ENCODE peak calls at places on chromosomes 6 and 20, in six cellular contexts. H is esophagus muscularis mucosa, S is tibial nerve, R is uterus, P is right lobe of liver, L is HepG2. U is an unnamed sample. For H3K36me3, the result is how much of the 10 kb centered on the place peaks cover.

GRCh38 chr6:79391511-79391910 is 145.7 kb downstream of the LCA5 start:
- DNase-seq in H (no peak), S (no peak), R (no peak), P (no peak), L (no peak), U (no peak)

GRCh38 chr6:56962451-56962850 is 7.5 kb downstream of the BEND6 start:
- DNase-seq in H (no peak), S (no peak), R (no peak), P (no peak), L (no peak), U (no peak)

GRCh38 chr6:8219352-8219943 is 117.1 kb upstream of the EEF1E1 start:
- DNase-seq in H (no peak), S (peak), R (no peak), P (no peak), L (peak), U (peak)

GRCh38 chr6:18468162-18468843 is 81.2 kb downstream of the RNF144B start:
- DNase-seq in H (peak), S (no peak), R (no peak), P (no peak), L (peak), U (no peak)

GRCh38 chr6:82176616-82177015 is 70.9 kb downstream of the IBTK start:
- DNase-seq in H (no peak), S (no peak), R (no peak), P (no peak), L (no peak), U (no peak)

GRCh38 chr6:7241709-7242645 is 71.0 kb downstream of the SSR1 start:
- DNase-seq in H (no peak), S (no peak), R (no peak), P (peak), L (peak), U (no peak)

GRCh38 chr6:10759312-10759839 is 11.8 kb downstream of the TMEM14B start:
- DNase-seq in H (no peak), S (no peak), R (no peak), P (no peak), L (peak), U (no peak)

GRCh38 chr20:50338479-50339195 is 148.0 kb downstream of the CEBPB start:
- DNase-seq in H (no peak), S (no peak), R (no peak), P (no peak), L (peak), U (no peak)

GRCh38 chr20:16410626-16411025 is 162.6 kb downstream of the KIF16B start:
- DNase-seq in H (peak), S (no peak), R (no peak), P (no peak), L (no peak), U (no peak)

GRCh38 chr20:20003088-20003954 is 13.8 kb upstream of the NAA20 start:
- DNase-seq in H (no peak), S (peak), R (peak), P (no peak), L (no peak), U (no peak)

DNA sequence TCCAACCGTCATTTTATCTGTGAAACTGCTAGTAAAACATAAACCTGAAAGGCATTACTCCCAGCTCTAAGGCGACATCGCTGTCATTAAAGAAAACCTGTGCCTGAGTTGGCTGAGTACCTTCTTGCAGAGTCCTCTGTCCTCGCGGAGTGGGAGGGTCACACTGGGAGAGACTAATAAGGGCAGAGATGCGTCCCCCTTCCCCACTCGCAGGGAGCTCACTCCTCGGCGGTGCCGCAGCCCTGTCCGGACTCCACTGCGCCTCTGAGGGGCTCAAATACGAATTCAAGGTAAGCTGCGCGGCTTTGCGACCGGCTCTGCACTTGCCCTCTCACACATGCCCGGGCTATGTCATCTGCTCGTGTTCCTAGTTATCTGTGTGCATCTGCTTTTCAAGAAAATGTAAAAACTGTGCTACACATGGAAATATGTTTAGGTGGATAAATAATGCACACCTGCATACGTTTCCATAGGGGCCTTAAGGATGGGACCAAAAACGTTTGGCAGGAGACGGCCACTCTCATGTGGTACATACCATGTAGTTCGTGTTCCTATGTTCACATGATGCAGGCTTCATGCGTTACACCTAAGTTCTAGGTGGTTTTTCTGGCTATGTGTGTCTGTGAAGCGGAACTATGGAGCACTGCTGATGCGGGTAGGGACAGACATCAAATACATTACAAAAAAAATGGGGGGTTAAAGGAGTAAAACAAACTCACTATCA is at the start of gene COL19A1:
- DNase-seq in H (no peak), S (no peak), R (no peak), P (peak), L (no peak), U (no peak)
- TF ChIP-seq POLR2A in H (no peak), S (no peak), R (no peak), P (no peak), L (no peak), U (no peak)

GRCh38 chr6:5151955-5152401 is 66.8 kb downstream of the PPP1R3G start:
- DNase-seq in H (no peak), S (no peak), R (no peak), P (no peak), L (no peak), U (no peak)
- H3K4me3 ChIP-seq in H (no peak), S (no peak), R (no peak), P (no peak), L (no peak), U (no peak)

DNA sequence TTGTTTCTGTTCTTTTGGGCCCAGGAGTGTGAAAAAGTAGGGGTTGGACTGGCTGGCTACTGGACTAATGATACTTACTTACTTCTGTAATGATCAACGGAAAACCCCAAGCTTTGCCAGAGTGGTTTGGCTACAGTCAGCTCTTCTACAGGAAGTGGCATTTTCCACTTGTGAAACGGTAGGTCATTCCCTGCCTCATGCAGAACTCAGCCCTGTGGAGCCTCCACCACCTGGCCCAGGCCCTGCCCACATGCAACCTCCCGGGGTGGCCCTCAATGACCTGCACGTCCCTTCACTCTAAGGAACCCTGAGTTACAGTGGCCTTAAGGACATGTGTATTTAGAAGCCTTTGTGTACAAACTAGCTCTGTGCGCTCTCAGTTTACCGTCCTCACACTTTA is 140.4 kb downstream of the DTNBP1 start:
- DNase-seq in H (no peak), S (no peak), R (no peak), P (peak), L (no peak), U (peak)
- H3K36me3 ChIP-seq in H (half or more), S (under half), R (under half), P (under half), L (under half), U (under half)

GRCh38 chr6:158853872-158854213 is 34.7 kb upstream of the EZR start:
- DNase-seq in H (no peak), S (no peak), R (no peak), P (no peak), L (no peak), U (no peak)

GRCh38 chr6:158852312-158853071 is 33.3 kb upstream of the EZR start:
- DNase-seq in H (no peak), S (no peak), R (no peak), P (no peak), L (no peak), U (no peak)

GRCh38 chr6:158850807-158851115 is 31.6 kb upstream of the EZR start:
- DNase-seq in H (no peak), S (no peak), R (no peak), P (no peak), L (no peak), U (no peak)

GRCh38 chr6:158854214-158855101 is 35.3 kb upstream of the EZR start:
- DNase-seq in H (no peak), S (no peak), R (no peak), P (no peak), L (peak), U (no peak)

DNA sequence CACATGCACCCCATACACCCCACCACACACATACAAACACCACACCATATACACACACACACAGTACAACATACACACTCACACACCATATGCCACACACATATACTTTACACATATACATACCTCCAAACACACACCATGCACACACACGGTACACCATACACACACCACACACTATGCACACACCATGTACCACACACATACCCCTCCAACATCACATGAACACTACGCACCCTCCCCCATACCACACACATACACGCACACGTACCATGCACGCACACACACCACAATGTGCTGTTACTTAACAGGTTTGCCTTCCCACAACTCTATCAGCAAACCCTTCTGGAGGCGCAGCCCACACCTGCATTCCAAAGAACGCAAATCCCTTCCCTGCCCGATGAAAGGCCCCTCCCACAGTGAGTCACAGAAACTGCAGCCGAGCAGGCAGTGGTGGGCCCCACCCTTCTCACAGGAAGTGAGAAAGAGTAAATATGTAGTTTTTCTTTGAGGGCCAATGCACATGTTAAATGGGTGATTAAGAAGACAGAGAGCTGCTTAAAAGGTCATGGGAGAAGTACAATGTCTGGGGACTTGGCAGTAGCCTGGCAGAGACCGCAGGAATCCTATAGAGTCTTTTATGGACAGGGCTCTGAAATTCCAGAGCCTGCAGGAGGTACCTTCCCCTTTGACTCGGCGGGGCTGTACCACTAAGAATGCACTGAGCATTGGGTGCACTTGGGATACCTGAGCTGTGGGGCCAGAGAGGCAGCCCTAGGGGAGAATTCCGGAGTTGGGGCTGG is 34.1 kb upstream of the EZR start:
- DNase-seq in H (no peak), S (no peak), R (peak), P (no peak), L (peak), U (peak)
- TF ChIP-seq POLR2A in H (no peak), S (no peak), R (no peak), P (no peak), L (no peak), U (no peak)